ENCODE peak calls at places on chromosomes 7 and 10, in ten cellular contexts. C is ovary; J is KG1; Y is CD4-positive, alpha-beta T cell; X is occipital lobe; L is cardiac muscle cell; U is skeletal muscle cell; R is PC-9; F is endodermal cell; Z is EH. M is an unnamed sample.

GRCh38 chr10:86663046-86663345 is 5.3 kb upstream of the LDB3 start:
- DNase-seq in J (no peak), C (peak), F (no peak), L (no peak), R (no peak), Y (no peak), U (no peak), Z (no peak), X (no peak), M (no peak)

GRCh38 chr10:52232561-52233350 is 81.3 kb upstream of the DKK1 start:
- DNase-seq in Z (no peak), R (no peak), F (no peak), U (no peak), L (peak), X (no peak), Y (no peak), J (no peak), C (no peak), M (no peak)

GRCh38 chr7:114021135-114021534 is 102.3 kb upstream of the PPP1R3A start:
- DNase-seq in Y (no peak), U (no peak), C (no peak), L (no peak), X (no peak), F (no peak), J (no peak), Z (peak), R (no peak), M (no peak)

GRCh38 chr7:132575336-132575986 is 809 bp downstream of the PLXNA4 start:
- DNase-seq in R (no peak), Y (no peak), X (peak), C (peak), J (no peak), Z (peak), L (peak), F (peak), U (no peak), M (no peak)

GRCh38 chr10:14588084-14588937 is 186.4 kb downstream of the FAM107B start:
- DNase-seq in U (peak), Y (no peak), Z (peak), L (no peak), J (no peak), C (no peak), X (no peak), R (peak), F (no peak), M (peak)

GRCh38 chr7:99478464-99479440 is 6.1 kb downstream of the ZNF789 start:
- DNase-seq in C (no peak), F (no peak), Z (no peak), X (no peak), L (no peak), J (no peak), U (no peak), Y (no peak), R (no peak), M (no peak)

GRCh38 chr7:6451224-6451705 is 3.5 kb upstream of the DAGLB start:
- DNase-seq in R (no peak), Y (no peak), F (no peak), L (no peak), J (no peak), Z (no peak), X (no peak), C (no peak), U (no peak), M (no peak)

GRCh38 chr10:971150-971542 is 17.1 kb upstream of the GTPBP4 start:
- DNase-seq in Y (no peak), X (no peak), Z (peak), R (no peak), C (no peak), J (no peak), L (no peak), U (no peak), F (no peak), M (no peak)

GRCh38 chr10:121927361-121927840 is 430 bp downstream of the ATE1 start:
- DNase-seq in Z (peak), X (peak), L (peak), F (peak), U (no peak), J (no peak), C (peak), R (peak), Y (peak), M (no peak)

GRCh38 chr10:122849090-122849489 is 3.4 kb upstream of the CUZD1 start:
- DNase-seq in U (no peak), J (no peak), Y (no peak), F (no peak), L (no peak), C (no peak), X (no peak), R (no peak), Z (no peak), M (no peak)

GRCh38 chr7:95110707-95111106 is 203.3 kb downstream of the PPP1R9A start:
- DNase-seq in C (no peak), J (no peak), Y (no peak), L (no peak), Z (no peak), R (no peak), U (no peak), X (no peak), F (no peak), M (no peak)

GRCh38 chr7:131747625-131748024 is 191.2 kb upstream of the PODXL start:
- DNase-seq in J (no peak), Z (no peak), X (no peak), C (no peak), F (no peak), U (no peak), Y (no peak), L (no peak), R (no peak), M (no peak)

GRCh38 chr10:43866712-43867111 is 218.0 kb upstream of the ZNF32 start:
- DNase-seq in L (no peak), R (no peak), Y (no peak), C (no peak), X (no peak), F (no peak), Z (no peak), U (no peak), J (no peak), M (no peak)

GRCh38 chr10:72637398-72637857 is 11.5 kb upstream of the MICU1 start:
- DNase-seq in C (no peak), F (peak), X (no peak), U (peak), Y (no peak), R (no peak), L (peak), Z (peak), J (peak), M (no peak)

GRCh38 chr7:151012921-151013347 is 11.4 kb downstream of the ATG9B start:
- DNase-seq in L (peak), Y (no peak), J (no peak), R (no peak), C (no peak), Z (peak), U (no peak), F (peak), X (no peak), M (no peak)

GRCh38 chr10:96287392-96288105 is 16.2 kb upstream of the BLNK start:
- DNase-seq in L (peak), J (no peak), Z (no peak), X (no peak), C (no peak), U (no peak), R (no peak), F (no peak), Y (no peak), M (peak)

M was measured in HFF-Myc.